ENCODE peak calls at places on chromosomes 11 and 22, in four cellular contexts. P is omental fat pad; F is activated CD4-positive, alpha-beta T cell treated with anti-CD3 and anti-CD28 coated beads, Interleukin-2, amount 50 U/mL, for 24 hours; A is AG09319. B is an unnamed sample.

GRCh38 chr11:38425578-38425977 is 1827.5 kb upstream of the RAG2 start:
- DNase-seq in F (no peak), P (no peak), A (no peak), B (no peak)

GRCh38 chr11:79437274-79437980 is 3.4 kb downstream of the TENM4 start:
- DNase-seq in A (no peak), P (no peak), F (no peak), B (no peak)

GRCh38 chr22:30044369-30044768 is 35.9 kb upstream of the HORMAD2 start:
- DNase-seq in F (no peak), P (no peak), A (peak; percentile 37), B (no peak)

GRCh38 chr11:6771926-6772898 is at the start of gene OR2AG2:
- DNase-seq in P (no peak), A (no peak), F (no peak), B (no peak)

GRCh38 chr11:13465909-13466371 is 2.9 kb upstream of the BTBD10 start:
- DNase-seq in P (no peak), F (no peak), A (no peak), B (no peak)

GRCh38 chr22:35034963-35035362 is 31.0 kb upstream of the ISX start:
- DNase-seq in P (no peak), F (no peak), A (no peak), B (no peak)

GRCh38 chr22:36350751-36351594 is 36.8 kb downstream of the MYH9 start:
- DNase-seq in A (no peak), P (no peak), F (no peak), B (no peak)

GRCh38 chr11:3747704-3748103 is 49.6 kb downstream of the NUP98 start:
- DNase-seq in F (no peak), A (no peak), P (no peak), B (no peak)

GRCh38 chr11:17803751-17804334 is 69.3 kb downstream of the KCNC1 start:
- DNase-seq in A (no peak), F (no peak), P (no peak), B (no peak)

GRCh38 chr11:590997-591396 is 14.7 kb downstream of the PHRF1 start:
- DNase-seq in P (no peak), F (no peak), A (no peak), B (no peak)

GRCh38 chr11:71086687-71087258 is 165.6 kb downstream of the SHANK2 start:
- DNase-seq in P (no peak), F (no peak), A (no peak), B (no peak)

GRCh38 chr11:67468056-67468455 is 995 bp downstream of the TMEM134 start:
- DNase-seq in A (no peak), P (peak; percentile 45), F (no peak), B (no peak)

GRCh38 chr11:68757711-68758110 is 6.4 kb upstream of the TESMIN start:
- DNase-seq in P (no peak), F (no peak), A (no peak), B (no peak)

GRCh38 chr22:22720201-22720723 is 75.8 kb downstream of the GGTLC2 start:
- DNase-seq in A (no peak), F (no peak), P (no peak), B (no peak)

GRCh38 chr11:7672276-7672959 is 882 bp downstream of the CYB5R2 start:
- DNase-seq in P (no peak), A (no peak), F (no peak), B (no peak)

GRCh38 chr11:46112961-46113617 is 8.2 kb downstream of the PHF21A start:
- DNase-seq in F (peak; percentile 43), A (no peak), P (no peak), B (no peak)

GRCh38 chr11:60985991-60986915 is 14.8 kb downstream of the CD6 start:
- DNase-seq in P (no peak), A (no peak), F (peak; percentile 90), B (peak; percentile 65)

GRCh38 chr11:134950692-134951304 is 538.8 kb upstream of the B3GAT1 start:
- DNase-seq in P (no peak), F (no peak), A (no peak), B (no peak)

B was measured in stimulated activated CD4-positive, alpha-beta T cell treated with anti-CD3 and anti-CD28 coated beads, TNF-alpha, amount 100 ng/mL, for 1 hour.